ENCODE peak calls at places on chromosomes 13 and 19, in eight cellular contexts. P is SK-N-SH, S is breast epithelium, T is transverse colon, I is mucosa of descending colon, A is suprapubic skin, Y is spleen, M is ovary. Q is an unnamed sample.

GRCh38 chr13:46386996-46387851 is at the start of gene RUBCNL:
- DNase-seq in P (peak; percentile 74), S (no peak), T (peak; percentile 78), I (peak; percentile 87), A (no peak), Y (peak; percentile 92), M (no peak), Q (peak; percentile 78)

GRCh38 chr19:10736189-10736588 is 18.3 kb downstream of the DNM2 start:
- DNase-seq in P (no peak), S (no peak), T (peak; percentile 70), I (no peak), A (no peak), Y (no peak), M (no peak), Q (no peak)

GRCh38 chr13:44557986-44558385 is 18.1 kb downstream of the TSC22D1 start:
- DNase-seq in P (no peak), S (no peak), T (no peak), I (no peak), A (no peak), Y (no peak), M (no peak), Q (no peak)

GRCh38 chr19:38044267-38045111 is 137.5 kb downstream of the SIPA1L3 start:
- DNase-seq in P (no peak), S (no peak), T (no peak), I (no peak), A (no peak), Y (no peak), M (no peak), Q (no peak)

GRCh38 chr19:5947435-5947834 is 30.5 kb downstream of the RANBP3 start:
- DNase-seq in P (no peak), S (peak; percentile 68), T (peak; percentile 64), I (peak; percentile 70), A (no peak), Y (no peak), M (no peak), Q (peak; percentile 78)

GRCh38 chr19:46069841-46070341 is 29.1 kb upstream of the IGFL4 start:
- DNase-seq in P (no peak), S (no peak), T (no peak), I (no peak), A (no peak), Y (no peak), M (no peak), Q (no peak)

GRCh38 chr13:109088528-109088927 is 459.1 kb downstream of the MYO16 start:
- DNase-seq in P (no peak), S (no peak), T (no peak), I (no peak), A (no peak), Y (no peak), M (no peak), Q (no peak)

GRCh38 chr13:58160980-58161379 is 529.4 kb downstream of the PCDH17 start:
- DNase-seq in P (no peak), S (no peak), T (no peak), I (no peak), A (no peak), Y (no peak), M (no peak), Q (no peak)

GRCh38 chr19:38654478-38655079 is 7.1 kb downstream of the ACTN4 start:
- DNase-seq in P (no peak), S (no peak), T (no peak), I (no peak), A (no peak), Y (no peak), M (no peak), Q (no peak)

GRCh38 chr19:55642153-55643002 is 1.1 kb upstream of the ZNF581 start:
- DNase-seq in P (peak; percentile 47), S (no peak), T (peak; percentile 51), I (peak; percentile 73), A (no peak), Y (peak; percentile 88), M (no peak), Q (peak; percentile 80)
- H3K4me1 ChIP-seq in P (peaks cover 42% of the 10 kb centered on the region), S (peaks cover 11% of the 10 kb centered on the region), T (peaks cover 40% of the 10 kb centered on the region), I (peaks cover 29% of the 10 kb centered on the region), A (peaks cover 71% of the 10 kb centered on the region), Y (peaks cover 90% of the 10 kb centered on the region), M (peaks cover 11% of the 10 kb centered on the region), Q (peaks cover 51% of the 10 kb centered on the region)

GRCh38 chr19:47111682-47112165 is 1.9 kb downstream of the ZC3H4 start:
- DNase-seq in P (no peak), S (no peak), T (no peak), I (no peak), A (no peak), Y (no peak), M (no peak), Q (no peak)

GRCh38 chr19:47112166-47112663 is 1.4 kb downstream of the ZC3H4 start:
- DNase-seq in P (peak; percentile 76), S (peak; percentile 78), T (peak; percentile 90), I (peak; percentile 95), A (peak; percentile 94), Y (peak; percentile 98), M (peak; percentile 86), Q (peak; percentile 95)

GRCh38 chr19:47109541-47110375 is 3.8 kb downstream of the ZC3H4 start:
- DNase-seq in P (no peak), S (no peak), T (peak; percentile 56), I (no peak), A (no peak), Y (peak; percentile 78), M (no peak), Q (no peak)

GRCh38 chr19:47110521-47111080 is 3.0 kb downstream of the ZC3H4 start:
- DNase-seq in P (no peak), S (no peak), T (no peak), I (peak; percentile 74), A (no peak), Y (peak; percentile 86), M (no peak), Q (no peak)

DNA sequence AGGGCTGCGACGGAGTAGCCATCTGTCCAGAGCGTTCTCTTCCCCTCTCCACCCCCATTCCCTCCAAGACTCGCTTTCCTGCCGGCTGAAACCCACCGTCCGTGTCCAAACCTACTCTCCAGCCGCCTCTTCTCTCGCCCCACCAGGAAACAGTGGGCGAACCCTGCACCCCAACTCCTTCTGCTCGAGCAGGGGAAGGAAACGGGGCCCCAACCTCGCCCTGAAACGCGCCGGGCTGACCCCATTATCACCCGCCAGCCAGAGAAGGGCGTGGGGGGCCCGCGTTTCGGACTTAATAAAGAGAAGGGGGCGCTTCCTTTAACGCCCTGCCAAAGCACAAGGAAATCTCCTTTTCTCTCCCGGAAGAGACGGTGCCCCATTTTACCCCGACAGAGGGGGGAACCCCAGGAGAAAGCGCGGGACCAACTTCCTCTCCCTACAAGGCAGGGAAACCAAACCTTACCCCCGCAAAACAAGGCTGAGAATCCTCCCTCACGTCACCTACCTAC is 2.4 kb downstream of the ZC3H4 start:
- DNase-seq in P (peak; percentile 44), S (no peak), T (peak; percentile 41), I (peak; percentile 65), A (no peak), Y (peak; percentile 89), M (peak; percentile 41), Q (peak; percentile 74)
- H3K4me3 ChIP-seq in P (peak overlapping the region; percentile 92), S (peak overlapping the region; percentile 97), T (peak overlapping the region; percentile 94), I (peak overlapping the region; percentile 92), A (peak overlapping the region; percentile 97), Y (peak overlapping the region; percentile 81), M (peak overlapping the region; percentile 69), Q (peak overlapping the region; percentile 88)

DNA sequence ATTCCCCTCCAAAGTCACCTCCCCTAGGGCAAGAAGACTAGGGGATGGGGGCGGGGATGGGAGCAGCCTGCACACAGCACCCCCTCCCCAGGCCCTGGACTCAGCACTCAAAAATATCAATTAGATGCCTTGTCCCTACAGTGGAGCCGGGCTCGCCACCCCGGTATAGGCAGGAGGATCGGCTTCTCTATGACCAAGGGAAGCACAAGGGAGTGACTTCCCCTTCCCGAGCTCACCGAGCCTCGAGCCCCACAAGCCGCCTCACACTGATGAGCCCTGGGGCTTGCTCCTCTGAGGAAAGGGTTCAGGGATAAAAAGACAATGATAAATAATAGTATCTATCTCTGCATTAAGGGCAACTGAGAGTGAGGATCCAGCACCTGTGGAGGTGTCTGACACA is 51.5 kb downstream of the STK24 start:
- DNase-seq in P (no peak), S (no peak), T (no peak), I (no peak), A (no peak), Y (no peak), M (no peak), Q (peak; percentile 55)
- H3K4me1 ChIP-seq in P (peaks cover 30% of the 10 kb centered on the region), S (peaks cover 6% of the 10 kb centered on the region), T (peaks cover 32% of the 10 kb centered on the region), I (peaks cover 26% of the 10 kb centered on the region), A (peaks cover 89% of the 10 kb centered on the region), Y (peaks cover 99% of the 10 kb centered on the region), M (peaks cover 43% of the 10 kb centered on the region), Q (peaks cover 46% of the 10 kb centered on the region)

GRCh38 chr19:40798223-40798996 is 581 bp upstream of the EGLN2 start:
- DNase-seq in P (peak; percentile 77), S (peak; percentile 100), T (peak; percentile 100), I (peak; percentile 100), A (peak; percentile 100), Y (peak; percentile 100), M (peak; percentile 100), Q (peak; percentile 100)

GRCh38 chr19:40798997-40799557 is at the start of gene EGLN2:
- DNase-seq in P (peak; percentile 98), S (no peak), T (no peak), I (no peak), A (no peak), Y (no peak), M (no peak), Q (no peak)

GRCh38 chr19:40797166-40797962 is 1.6 kb upstream of the EGLN2 start:
- DNase-seq in P (no peak), S (no peak), T (no peak), I (no peak), A (no peak), Y (no peak), M (no peak), Q (no peak)

GRCh38 chr19:40799558-40800338 is 757 bp downstream of the EGLN2 start:
- DNase-seq in P (peak; percentile 69), S (no peak), T (no peak), I (peak; percentile 82), A (no peak), Y (peak; percentile 95), M (peak; percentile 72), Q (peak; percentile 86)

GRCh38 chr19:40797963-40798222 is 1.1 kb upstream of the EGLN2 start:
- DNase-seq in P (no peak), S (no peak), T (no peak), I (no peak), A (no peak), Y (no peak), M (no peak), Q (no peak)
- H3K4me3 ChIP-seq in P (peak overlapping the region; percentile 65), S (peak overlapping the region; percentile 97), T (no peak overlapping the region), I (no peak overlapping the region), A (peak overlapping the region; percentile 97), Y (peak overlapping the region; percentile 43), M (peak overlapping the region; percentile 79), Q (peak overlapping the region; percentile 56)

DNA sequence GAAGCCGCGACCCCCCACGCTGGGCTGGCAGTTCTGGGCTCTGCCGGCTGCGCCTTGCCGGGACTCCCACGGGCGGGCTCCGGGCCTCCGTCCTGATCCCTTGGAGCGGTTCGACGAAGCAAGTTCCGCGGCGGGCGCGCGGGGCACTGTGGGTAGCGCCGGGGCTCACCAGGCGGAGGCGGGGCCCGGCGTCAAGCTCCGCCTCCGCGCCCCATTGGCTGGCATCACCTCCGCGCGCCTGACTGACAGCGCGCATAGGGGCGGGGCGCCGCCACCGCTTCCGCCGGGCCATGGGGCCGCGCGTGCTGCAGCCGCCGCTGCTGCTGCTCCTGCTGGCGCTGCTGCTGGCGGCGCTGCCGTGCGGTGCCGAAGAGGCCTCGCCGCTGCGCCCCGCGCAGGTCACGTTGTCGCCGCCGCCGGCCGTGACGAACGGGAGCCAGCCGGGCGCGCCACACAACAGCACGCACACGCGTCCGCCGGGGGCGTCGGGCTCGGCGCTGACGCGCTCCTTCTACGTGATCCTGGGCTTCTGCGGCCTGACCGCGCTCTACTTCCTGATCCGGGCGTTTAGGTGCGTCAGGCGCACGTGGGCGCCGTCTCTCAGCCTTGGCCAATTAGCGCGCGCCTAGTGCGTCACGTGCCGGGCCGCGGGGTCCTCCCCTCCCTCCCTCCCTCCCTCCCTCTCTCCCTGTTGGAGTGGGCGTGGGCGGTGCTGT is at the start of gene FAM174C:
- DNase-seq in P (peak; percentile 97), S (peak; percentile 94), T (peak; percentile 96), I (peak; percentile 98), A (peak; percentile 99), Y (peak; percentile 98), M (peak; percentile 94), Q (peak; percentile 98)
- H3K4me1 ChIP-seq in P (peaks cover 42% of the 10 kb centered on the region), S (peaks cover 34% of the 10 kb centered on the region), T (peaks cover 58% of the 10 kb centered on the region), I (peaks cover 61% of the 10 kb centered on the region), A (peaks cover 60% of the 10 kb centered on the region), Y (peaks cover 80% of the 10 kb centered on the region), M (peaks cover 28% of the 10 kb centered on the region), Q (peaks cover 55% of the 10 kb centered on the region)